ENCODE peak calls at places on chromosomes 13 and 19, in five cellular contexts. One of them, this sample, is unnamed.

GRCh38 chr13:98541211-98541610 is 35.7 kb downstream of the STK24 start:
- DNase-seq in breast epithelium: no peak
- DNase-seq in natural killer cell: no peak
- DNase-seq in left lung: no peak
- DNase-seq in brain microvascular endothelial cell: no peak
- DNase-seq in this sample: no peak

GRCh38 chr13:105991622-105992254 is 543.7 kb downstream of the EFNB2 start:
- DNase-seq in breast epithelium: peak
- DNase-seq in natural killer cell: no peak
- DNase-seq in left lung: no peak
- DNase-seq in brain microvascular endothelial cell: peak
- DNase-seq in this sample: peak

GRCh38 chr19:46346821-46347571 is at the start of gene PPP5C:
- DNase-seq in breast epithelium: peak
- DNase-seq in natural killer cell: peak
- DNase-seq in left lung: peak
- DNase-seq in brain microvascular endothelial cell: peak
- DNase-seq in this sample: peak

GRCh38 chr19:45507864-45508680 is 793 bp downstream of the VASP start:
- DNase-seq in breast epithelium: peak
- DNase-seq in natural killer cell: no peak
- DNase-seq in left lung: no peak
- DNase-seq in brain microvascular endothelial cell: no peak
- DNase-seq in this sample: no peak

GRCh38 chr13:100297413-100297812 is 208.5 kb downstream of the PCCA start:
- DNase-seq in breast epithelium: no peak
- DNase-seq in natural killer cell: no peak
- DNase-seq in left lung: no peak
- DNase-seq in brain microvascular endothelial cell: no peak
- DNase-seq in this sample: no peak

GRCh38 chr19:40561947-40562346 is 14.7 kb upstream of the SHKBP1 start:
- DNase-seq in breast epithelium: no peak
- DNase-seq in natural killer cell: no peak
- DNase-seq in left lung: no peak
- DNase-seq in brain microvascular endothelial cell: no peak
- DNase-seq in this sample: no peak

GRCh38 chr19:58170860-58171259 is 12.0 kb upstream of the ZNF274 start:
- DNase-seq in breast epithelium: no peak
- DNase-seq in natural killer cell: no peak
- DNase-seq in left lung: no peak
- DNase-seq in brain microvascular endothelial cell: peak
- DNase-seq in this sample: no peak

GRCh38 chr13:77919351-77920294 is 992 bp upstream of the EDNRB start:
- DNase-seq in breast epithelium: no peak
- DNase-seq in natural killer cell: no peak
- DNase-seq in left lung: peak
- DNase-seq in brain microvascular endothelial cell: peak
- DNase-seq in this sample: peak

GRCh38 chr13:23867027-23867491 is 22.1 kb downstream of the MIPEP start:
- DNase-seq in breast epithelium: no peak
- DNase-seq in natural killer cell: no peak
- DNase-seq in left lung: peak
- DNase-seq in brain microvascular endothelial cell: peak
- DNase-seq in this sample: peak

GRCh38 chr19:49688531-49689132 is 762 bp upstream of the ADM5 start:
- DNase-seq in breast epithelium: no peak
- DNase-seq in natural killer cell: no peak
- DNase-seq in left lung: no peak
- DNase-seq in brain microvascular endothelial cell: no peak
- DNase-seq in this sample: no peak

GRCh38 chr13:98142427-98143156 is at the start of gene FARP1:
- DNase-seq in breast epithelium: peak
- DNase-seq in natural killer cell: no peak
- DNase-seq in left lung: peak
- DNase-seq in brain microvascular endothelial cell: no peak
- DNase-seq in this sample: peak

GRCh38 chr13:91017031-91017668 is 330.3 kb upstream of the MIR17HG start:
- DNase-seq in breast epithelium: no peak
- DNase-seq in natural killer cell: no peak
- DNase-seq in left lung: no peak
- DNase-seq in brain microvascular endothelial cell: peak
- DNase-seq in this sample: peak

GRCh38 chr19:42528354-42529247 is at the start of gene CEACAM1:
- DNase-seq in breast epithelium: peak
- DNase-seq in natural killer cell: no peak
- DNase-seq in left lung: peak
- DNase-seq in brain microvascular endothelial cell: no peak
- DNase-seq in this sample: peak

GRCh38 chr13:95745289-95745688 is 68.3 kb downstream of the DNAJC3 start:
- DNase-seq in breast epithelium: no peak
- DNase-seq in natural killer cell: no peak
- DNase-seq in left lung: no peak
- DNase-seq in brain microvascular endothelial cell: no peak
- DNase-seq in this sample: no peak

GRCh38 chr19:31511098-31511497 is 161.9 kb upstream of the TSHZ3 start:
- DNase-seq in breast epithelium: no peak
- DNase-seq in natural killer cell: no peak
- DNase-seq in left lung: no peak
- DNase-seq in brain microvascular endothelial cell: no peak
- DNase-seq in this sample: no peak

GRCh38 chr13:30145709-30146367 is 161.5 kb downstream of the KATNAL1 start:
- DNase-seq in breast epithelium: no peak
- DNase-seq in natural killer cell: no peak
- DNase-seq in left lung: no peak
- DNase-seq in brain microvascular endothelial cell: no peak
- DNase-seq in this sample: no peak

GRCh38 chr13:105220063-105220462 is 1315.4 kb downstream of the EFNB2 start:
- DNase-seq in breast epithelium: no peak
- DNase-seq in natural killer cell: no peak
- DNase-seq in left lung: no peak
- DNase-seq in brain microvascular endothelial cell: peak
- DNase-seq in this sample: no peak

GRCh38 chr13:26017196-26017921 is 34.5 kb downstream of the SHISA2 start:
- DNase-seq in breast epithelium: no peak
- DNase-seq in natural killer cell: no peak
- DNase-seq in left lung: peak
- DNase-seq in brain microvascular endothelial cell: no peak
- DNase-seq in this sample: peak

GRCh38 chr19:50661087-50661486 is 11.8 kb downstream of the C19orf81 start:
- DNase-seq in breast epithelium: no peak
- DNase-seq in natural killer cell: no peak
- DNase-seq in left lung: no peak
- DNase-seq in brain microvascular endothelial cell: no peak
- DNase-seq in this sample: no peak

GRCh38 chr13:86757236-86757978 is 913.8 kb upstream of the SLITRK5 start:
- DNase-seq in breast epithelium: peak
- DNase-seq in natural killer cell: no peak
- DNase-seq in left lung: no peak
- DNase-seq in brain microvascular endothelial cell: no peak
- DNase-seq in this sample: no peak

GRCh38 chr13:49357694-49358093 is 86.2 kb downstream of the CAB39L start:
- DNase-seq in breast epithelium: no peak
- DNase-seq in natural killer cell: no peak
- DNase-seq in left lung: no peak
- DNase-seq in brain microvascular endothelial cell: peak
- DNase-seq in this sample: peak

GRCh38 chr13:23321534-23322241 is 111.8 kb downstream of the SACS start:
- DNase-seq in breast epithelium: no peak
- DNase-seq in natural killer cell: no peak
- DNase-seq in left lung: peak
- DNase-seq in brain microvascular endothelial cell: peak
- DNase-seq in this sample: peak

GRCh38 chr13:114115191-114115671 is 17.2 kb downstream of the RASA3 start:
- DNase-seq in breast epithelium: no peak
- DNase-seq in natural killer cell: peak
- DNase-seq in left lung: peak
- DNase-seq in brain microvascular endothelial cell: peak
- DNase-seq in this sample: peak

GRCh38 chr19:1526979-1527649 is 3.2 kb downstream of the PLK5 start:
- DNase-seq in breast epithelium: no peak
- DNase-seq in natural killer cell: no peak
- DNase-seq in left lung: no peak
- DNase-seq in brain microvascular endothelial cell: no peak
- DNase-seq in this sample: no peak

GRCh38 chr13:21079761-21080730 is 18.7 kb upstream of the LATS2 start:
- DNase-seq in breast epithelium: no peak
- DNase-seq in natural killer cell: no peak
- DNase-seq in left lung: no peak
- DNase-seq in brain microvascular endothelial cell: peak
- DNase-seq in this sample: peak

DNA sequence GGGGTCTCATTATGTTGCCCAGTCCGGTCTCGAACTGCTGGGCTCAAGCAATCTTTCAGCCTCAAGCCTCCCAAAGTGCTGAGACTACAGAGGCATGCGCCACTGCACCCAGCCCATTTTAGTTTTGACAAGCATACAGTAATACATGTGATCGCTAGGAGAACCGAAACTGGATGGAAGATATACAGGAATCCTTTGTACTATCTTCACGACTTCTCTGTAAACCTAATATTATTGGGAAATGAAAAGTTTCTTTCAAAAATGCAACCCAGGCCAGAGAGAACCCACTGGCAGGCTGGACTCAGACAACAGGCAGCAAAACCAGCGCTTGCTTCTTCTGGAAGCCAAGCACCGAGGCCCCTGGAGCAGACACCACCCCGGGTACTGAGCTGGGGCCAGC is 9.4 kb downstream of the C19orf12 start:
- DNase-seq in breast epithelium: no peak
- DNase-seq in natural killer cell: no peak
- DNase-seq in left lung: no peak
- DNase-seq in brain microvascular endothelial cell: no peak
- DNase-seq in this sample: no peak
- TF ChIP-seq CTCF in breast epithelium: no peak
- TF ChIP-seq CTCF in natural killer cell: no peak
- TF ChIP-seq CTCF in left lung: no peak
- TF ChIP-seq CTCF in brain microvascular endothelial cell: no peak
- TF ChIP-seq CTCF in this sample: no peak

GRCh38 chr13:39048806-39049205 is 10.6 kb downstream of the NHLRC3 start:
- DNase-seq in breast epithelium: no peak
- DNase-seq in natural killer cell: no peak
- DNase-seq in left lung: no peak
- DNase-seq in brain microvascular endothelial cell: no peak
- DNase-seq in this sample: no peak

GRCh38 chr13:39051157-39051556 is 12.9 kb downstream of the NHLRC3 start:
- DNase-seq in breast epithelium: no peak
- DNase-seq in natural killer cell: no peak
- DNase-seq in left lung: no peak
- DNase-seq in brain microvascular endothelial cell: no peak
- DNase-seq in this sample: peak

GRCh38 chr13:39044536-39044935 is 6.3 kb downstream of the NHLRC3 start:
- DNase-seq in breast epithelium: no peak
- DNase-seq in natural killer cell: no peak
- DNase-seq in left lung: no peak
- DNase-seq in brain microvascular endothelial cell: no peak
- DNase-seq in this sample: no peak

GRCh38 chr13:39049274-39049673 is 11.0 kb downstream of the NHLRC3 start:
- DNase-seq in breast epithelium: no peak
- DNase-seq in natural killer cell: no peak
- DNase-seq in left lung: no peak
- DNase-seq in brain microvascular endothelial cell: no peak
- DNase-seq in this sample: no peak

GRCh38 chr13:39047560-39047959 is 9.3 kb downstream of the NHLRC3 start:
- DNase-seq in breast epithelium: no peak
- DNase-seq in natural killer cell: no peak
- DNase-seq in left lung: no peak
- DNase-seq in brain microvascular endothelial cell: no peak
- DNase-seq in this sample: no peak
- TF ChIP-seq CTCF in breast epithelium: no peak
- TF ChIP-seq CTCF in natural killer cell: no peak
- TF ChIP-seq CTCF in left lung: no peak
- TF ChIP-seq CTCF in brain microvascular endothelial cell: peak
- TF ChIP-seq CTCF in this sample: no peak

GRCh38 chr13:51252954-51253531 is 30.8 kb downstream of the FAM124A start:
- DNase-seq in breast epithelium: no peak
- DNase-seq in natural killer cell: no peak
- DNase-seq in left lung: no peak
- DNase-seq in brain microvascular endothelial cell: no peak
- DNase-seq in this sample: no peak

GRCh38 chr13:51246411-51247298 is 24.5 kb downstream of the FAM124A start:
- DNase-seq in breast epithelium: peak
- DNase-seq in natural killer cell: no peak
- DNase-seq in left lung: no peak
- DNase-seq in brain microvascular endothelial cell: no peak
- DNase-seq in this sample: no peak

GRCh38 chr13:51249254-51249653 is 27.1 kb downstream of the FAM124A start:
- DNase-seq in breast epithelium: no peak
- DNase-seq in natural killer cell: no peak
- DNase-seq in left lung: no peak
- DNase-seq in brain microvascular endothelial cell: no peak
- DNase-seq in this sample: no peak

GRCh38 chr13:51251480-51251879 is 29.3 kb downstream of the FAM124A start:
- DNase-seq in breast epithelium: no peak
- DNase-seq in natural killer cell: no peak
- DNase-seq in left lung: no peak
- DNase-seq in brain microvascular endothelial cell: no peak
- DNase-seq in this sample: no peak

DNA sequence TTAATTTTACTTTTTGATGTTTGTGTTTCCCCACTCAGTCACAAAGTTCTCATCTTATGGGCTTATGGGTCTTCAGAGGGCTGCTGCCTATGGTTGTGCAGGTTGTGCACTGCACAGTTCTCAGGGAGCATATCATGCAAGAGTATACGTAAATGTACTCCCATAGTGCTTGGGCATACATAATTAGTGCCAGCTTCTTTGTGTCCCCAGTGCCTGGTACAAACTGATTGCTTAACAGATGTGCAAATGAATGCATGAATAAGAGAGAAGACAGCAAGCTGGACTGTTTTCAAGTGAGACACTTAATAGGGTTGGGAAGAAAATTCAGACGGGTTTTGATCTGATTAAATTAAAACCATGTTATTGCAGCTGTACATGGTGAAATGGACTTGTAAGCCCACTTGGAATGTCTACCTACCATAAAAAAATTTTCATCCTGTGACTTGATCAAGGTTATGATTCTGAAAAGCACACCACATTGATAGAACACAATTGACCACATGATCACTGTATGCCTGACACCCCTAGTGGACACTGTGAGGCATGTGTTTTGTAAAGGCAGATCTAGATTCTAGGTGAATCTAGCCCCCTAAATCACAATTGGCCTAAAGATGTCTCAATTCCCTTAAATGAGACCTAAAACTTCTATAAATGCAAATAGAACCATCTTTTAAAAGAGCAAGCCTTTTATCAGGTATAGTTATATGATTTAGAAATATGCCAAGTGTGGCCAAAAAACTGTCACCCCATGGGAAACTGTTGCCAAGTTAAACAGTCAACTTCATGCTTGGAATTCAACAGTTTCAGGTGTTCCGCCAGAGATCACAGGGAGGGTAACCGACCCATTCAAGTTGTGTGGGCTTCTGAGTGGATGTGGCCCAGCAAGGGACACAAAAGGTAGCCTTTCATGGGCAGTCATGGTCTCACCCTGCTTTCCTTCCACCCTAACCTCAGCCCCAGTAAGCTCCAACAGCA is 27.9 kb downstream of the FAM124A start:
- DNase-seq in breast epithelium: no peak
- DNase-seq in natural killer cell: no peak
- DNase-seq in left lung: no peak
- DNase-seq in brain microvascular endothelial cell: no peak
- DNase-seq in this sample: no peak
- TF ChIP-seq CTCF in breast epithelium: no peak
- TF ChIP-seq CTCF in natural killer cell: no peak
- TF ChIP-seq CTCF in left lung: no peak
- TF ChIP-seq CTCF in brain microvascular endothelial cell: peak
- TF ChIP-seq CTCF in this sample: peak

GRCh38 chr19:35090795-35091214 is 24.8 kb upstream of the FXYD3 start:
- DNase-seq in breast epithelium: no peak
- DNase-seq in natural killer cell: no peak
- DNase-seq in left lung: no peak
- DNase-seq in brain microvascular endothelial cell: no peak
- DNase-seq in this sample: no peak
- TF ChIP-seq CTCF in breast epithelium: no peak
- TF ChIP-seq CTCF in natural killer cell: peak
- TF ChIP-seq CTCF in left lung: peak
- TF ChIP-seq CTCF in brain microvascular endothelial cell: no peak
- TF ChIP-seq CTCF in this sample: no peak

This sample was measured in cardiac fibroblast.